ENCODE peak calls at places on chromosomes 13 and 19, in eight cellular contexts. One of them, this sample, is unnamed.

GRCh38 chr13:26048745-26049144 is 3.1 kb downstream of the SHISA2 start:
- DNase-seq in DMS53: no peak
- DNase-seq in WTC11: no peak
- DNase-seq in NCI-H345: no peak
- DNase-seq in stimulated activated CD8-positive, alpha-beta memory T cell treated with anti-CD3 and anti-CD28 coated beads, Interleukin-12 subunit alpha, Interleukin-12 subunit beta, amount 100 ng/mL, for 1 hour: no peak
- DNase-seq in amygdala: no peak
- DNase-seq in neural crest cell: no peak
- DNase-seq in cardiac fibroblast: no peak
- DNase-seq in this sample: no peak

GRCh38 chr19:13764101-13764807 is at the start of gene MRI1:
- DNase-seq in WTC11: peak; percentile 62
- DNase-seq in amygdala: no peak
- DNase-seq in cardiac fibroblast: peak; percentile 67
- DNase-seq in NCI-H345: peak; percentile 53
- DNase-seq in DMS53: peak; percentile 78
- DNase-seq in stimulated activated CD8-positive, alpha-beta memory T cell treated with anti-CD3 and anti-CD28 coated beads, Interleukin-12 subunit alpha, Interleukin-12 subunit beta, amount 100 ng/mL, for 1 hour: peak; percentile 47
- DNase-seq in neural crest cell: peak; percentile 58
- DNase-seq in this sample: peak; percentile 81

GRCh38 chr13:78601124-78601885 is 2.0 kb downstream of the POU4F1 start:
- DNase-seq in cardiac fibroblast: no peak
- DNase-seq in neural crest cell: no peak
- DNase-seq in amygdala: no peak
- DNase-seq in DMS53: peak; percentile 41
- DNase-seq in stimulated activated CD8-positive, alpha-beta memory T cell treated with anti-CD3 and anti-CD28 coated beads, Interleukin-12 subunit alpha, Interleukin-12 subunit beta, amount 100 ng/mL, for 1 hour: no peak
- DNase-seq in NCI-H345: no peak
- DNase-seq in WTC11: peak; percentile 54
- DNase-seq in this sample: no peak

GRCh38 chr13:95073826-95074345 is 227.4 kb downstream of the ABCC4 start:
- DNase-seq in neural crest cell: no peak
- DNase-seq in cardiac fibroblast: no peak
- DNase-seq in amygdala: no peak
- DNase-seq in NCI-H345: no peak
- DNase-seq in WTC11: no peak
- DNase-seq in stimulated activated CD8-positive, alpha-beta memory T cell treated with anti-CD3 and anti-CD28 coated beads, Interleukin-12 subunit alpha, Interleukin-12 subunit beta, amount 100 ng/mL, for 1 hour: no peak
- DNase-seq in DMS53: no peak
- DNase-seq in this sample: no peak

GRCh38 chr13:28611654-28612131 is 47.2 kb upstream of the POMP start:
- DNase-seq in stimulated activated CD8-positive, alpha-beta memory T cell treated with anti-CD3 and anti-CD28 coated beads, Interleukin-12 subunit alpha, Interleukin-12 subunit beta, amount 100 ng/mL, for 1 hour: no peak
- DNase-seq in cardiac fibroblast: peak; percentile 7
- DNase-seq in neural crest cell: no peak
- DNase-seq in NCI-H345: no peak
- DNase-seq in amygdala: no peak
- DNase-seq in WTC11: no peak
- DNase-seq in DMS53: no peak
- DNase-seq in this sample: no peak

GRCh38 chr19:33344210-33344609 is 29.3 kb upstream of the CEBPG start:
- DNase-seq in stimulated activated CD8-positive, alpha-beta memory T cell treated with anti-CD3 and anti-CD28 coated beads, Interleukin-12 subunit alpha, Interleukin-12 subunit beta, amount 100 ng/mL, for 1 hour: no peak
- DNase-seq in DMS53: peak; percentile 34
- DNase-seq in cardiac fibroblast: peak; percentile 21
- DNase-seq in neural crest cell: no peak
- DNase-seq in NCI-H345: no peak
- DNase-seq in WTC11: no peak
- DNase-seq in amygdala: no peak
- DNase-seq in this sample: no peak

GRCh38 chr13:102724923-102725322 is 30.1 kb upstream of the METTL21C start:
- DNase-seq in cardiac fibroblast: peak; percentile 69
- DNase-seq in amygdala: no peak
- DNase-seq in DMS53: peak; percentile 33
- DNase-seq in NCI-H345: peak; percentile 41
- DNase-seq in stimulated activated CD8-positive, alpha-beta memory T cell treated with anti-CD3 and anti-CD28 coated beads, Interleukin-12 subunit alpha, Interleukin-12 subunit beta, amount 100 ng/mL, for 1 hour: no peak
- DNase-seq in WTC11: no peak
- DNase-seq in neural crest cell: no peak
- DNase-seq in this sample: peak; percentile 72

GRCh38 chr19:50460161-50460765 is 16.0 kb upstream of the EMC10 start:
- DNase-seq in NCI-H345: no peak
- DNase-seq in WTC11: no peak
- DNase-seq in amygdala: no peak
- DNase-seq in cardiac fibroblast: peak; percentile 56
- DNase-seq in stimulated activated CD8-positive, alpha-beta memory T cell treated with anti-CD3 and anti-CD28 coated beads, Interleukin-12 subunit alpha, Interleukin-12 subunit beta, amount 100 ng/mL, for 1 hour: no peak
- DNase-seq in neural crest cell: no peak
- DNase-seq in DMS53: no peak
- DNase-seq in this sample: peak; percentile 12

GRCh38 chr13:94088742-94089141 is 390.7 kb downstream of the DCT start:
- DNase-seq in WTC11: no peak
- DNase-seq in amygdala: no peak
- DNase-seq in stimulated activated CD8-positive, alpha-beta memory T cell treated with anti-CD3 and anti-CD28 coated beads, Interleukin-12 subunit alpha, Interleukin-12 subunit beta, amount 100 ng/mL, for 1 hour: no peak
- DNase-seq in NCI-H345: no peak
- DNase-seq in DMS53: no peak
- DNase-seq in cardiac fibroblast: no peak
- DNase-seq in neural crest cell: no peak
- DNase-seq in this sample: no peak

GRCh38 chr19:10043286-10043927 is 30.1 kb downstream of the RDH8 start:
- DNase-seq in cardiac fibroblast: peak; percentile 65
- DNase-seq in amygdala: no peak
- DNase-seq in DMS53: peak; percentile 72
- DNase-seq in neural crest cell: no peak
- DNase-seq in NCI-H345: peak; percentile 10
- DNase-seq in stimulated activated CD8-positive, alpha-beta memory T cell treated with anti-CD3 and anti-CD28 coated beads, Interleukin-12 subunit alpha, Interleukin-12 subunit beta, amount 100 ng/mL, for 1 hour: no peak
- DNase-seq in WTC11: no peak
- DNase-seq in this sample: no peak

GRCh38 chr19:18368504-18369222 is 17.3 kb upstream of the GDF15 start:
- DNase-seq in WTC11: no peak
- DNase-seq in amygdala: no peak
- DNase-seq in cardiac fibroblast: no peak
- DNase-seq in stimulated activated CD8-positive, alpha-beta memory T cell treated with anti-CD3 and anti-CD28 coated beads, Interleukin-12 subunit alpha, Interleukin-12 subunit beta, amount 100 ng/mL, for 1 hour: no peak
- DNase-seq in neural crest cell: peak; percentile 29
- DNase-seq in NCI-H345: no peak
- DNase-seq in DMS53: peak; percentile 41
- DNase-seq in this sample: no peak

GRCh38 chr19:13621413-13621812 is 115.1 kb upstream of the CACNA1A start:
- DNase-seq in neural crest cell: no peak
- DNase-seq in cardiac fibroblast: peak; percentile 93
- DNase-seq in WTC11: peak; percentile 54
- DNase-seq in NCI-H345: peak; percentile 50
- DNase-seq in stimulated activated CD8-positive, alpha-beta memory T cell treated with anti-CD3 and anti-CD28 coated beads, Interleukin-12 subunit alpha, Interleukin-12 subunit beta, amount 100 ng/mL, for 1 hour: no peak
- DNase-seq in amygdala: no peak
- DNase-seq in DMS53: peak; percentile 29
- DNase-seq in this sample: peak; percentile 88

GRCh38 chr13:27972619-27972877 is 3.4 kb upstream of the CDX2 start:
- DNase-seq in amygdala: no peak
- DNase-seq in NCI-H345: no peak
- DNase-seq in DMS53: no peak
- DNase-seq in WTC11: no peak
- DNase-seq in neural crest cell: no peak
- DNase-seq in stimulated activated CD8-positive, alpha-beta memory T cell treated with anti-CD3 and anti-CD28 coated beads, Interleukin-12 subunit alpha, Interleukin-12 subunit beta, amount 100 ng/mL, for 1 hour: no peak
- DNase-seq in cardiac fibroblast: no peak
- DNase-seq in this sample: no peak

GRCh38 chr13:50241479-50241878 is 226.2 kb downstream of the KCNRG start:
- DNase-seq in neural crest cell: no peak
- DNase-seq in stimulated activated CD8-positive, alpha-beta memory T cell treated with anti-CD3 and anti-CD28 coated beads, Interleukin-12 subunit alpha, Interleukin-12 subunit beta, amount 100 ng/mL, for 1 hour: no peak
- DNase-seq in DMS53: no peak
- DNase-seq in NCI-H345: no peak
- DNase-seq in cardiac fibroblast: peak; percentile 50
- DNase-seq in WTC11: no peak
- DNase-seq in amygdala: no peak
- DNase-seq in this sample: no peak

GRCh38 chr13:41723136-41723535 is 237.8 kb downstream of the VWA8 start:
- DNase-seq in WTC11: no peak
- DNase-seq in cardiac fibroblast: no peak
- DNase-seq in stimulated activated CD8-positive, alpha-beta memory T cell treated with anti-CD3 and anti-CD28 coated beads, Interleukin-12 subunit alpha, Interleukin-12 subunit beta, amount 100 ng/mL, for 1 hour: no peak
- DNase-seq in neural crest cell: no peak
- DNase-seq in NCI-H345: no peak
- DNase-seq in DMS53: no peak
- DNase-seq in amygdala: no peak
- DNase-seq in this sample: no peak

This sample was measured in RWPE1.